ENCODE peak calls at places on chromosomes 3 and 15, in five cellular contexts. E is IMR-90, U is AG09319, D is T-helper 9 cell, O is endothelial cell. P is an unnamed sample.

GRCh38 chr3:142035308-142035922 is 113.9 kb downstream of the TFDP2 start:
- DNase-seq in E (no peak), U (no peak), D (no peak), O (no peak), P (no peak)

GRCh38 chr15:45634442-45635190 is at the start of gene SQOR:
- DNase-seq in E (peak; percentile 54), U (no peak), D (peak; percentile 46), O (peak; percentile 53), P (peak; percentile 57)

GRCh38 chr15:28912422-28912821 is 26.6 kb downstream of the APBA2 start:
- DNase-seq in E (peak; percentile 7), U (no peak), D (no peak), O (no peak), P (no peak)

GRCh38 chr15:98174286-98174685 is 213.8 kb downstream of the ARRDC4 start:
- DNase-seq in E (no peak), U (no peak), D (no peak), O (no peak), P (peak; percentile 1)

GRCh38 chr15:25800761-25801515 is 62.2 kb downstream of the ATP10A start:
- DNase-seq in E (no peak), U (no peak), D (no peak), O (no peak), P (no peak)

GRCh38 chr15:89971592-89971997 is 29.5 kb upstream of the ZNF710 start:
- DNase-seq in E (peak; percentile 52), U (peak; percentile 14), D (peak; percentile 21), O (peak; percentile 76), P (no peak)

GRCh38 chr3:31922962-31923361 is 58.1 kb downstream of the OSBPL10 start:
- DNase-seq in E (no peak), U (no peak), D (no peak), O (no peak), P (no peak)

GRCh38 chr3:38114052-38114874 is 22.7 kb downstream of the ACAA1 start:
- DNase-seq in E (no peak), U (no peak), D (no peak), O (no peak), P (no peak)

GRCh38 chr3:129439381-129439816 is 349 bp downstream of the MBD4 start:
- DNase-seq in E (no peak), U (no peak), D (peak; percentile 35), O (no peak), P (no peak)

GRCh38 chr3:123750659-123751420 is 133.3 kb downstream of the MYLK start:
- DNase-seq in E (peak; percentile 95), U (no peak), D (no peak), O (no peak), P (no peak)

GRCh38 chr3:171967932-171968678 is 71.3 kb upstream of the FNDC3B start:
- DNase-seq in E (peak; percentile 85), U (peak; percentile 85), D (no peak), O (no peak), P (no peak)

GRCh38 chr15:72131922-72132321 is 13.7 kb downstream of the SENP8 start:
- DNase-seq in E (no peak), U (no peak), D (no peak), O (no peak), P (no peak)

GRCh38 chr3:186953011-186953487 is 22.7 kb downstream of the ST6GAL1 start:
- DNase-seq in E (peak; percentile 56), U (no peak), D (no peak), O (no peak), P (no peak)

GRCh38 chr3:133821767-133822638 is 16.4 kb downstream of the SRPRB start:
- DNase-seq in E (peak; percentile 80), U (peak; percentile 23), D (no peak), O (no peak), P (peak; percentile 26)

P was measured in LNCaP clone FGC.